ENCODE peak calls at places on chromosomes 2 and 18, in five cellular contexts. V, E, L, P and N are unnamed samples.

GRCh38 chr2:134917958-134918517 is 584 bp upstream of the CCNT2 start:
- DNase-seq in V (no peak), E (peak; percentile 85), L (no peak), P (no peak), N (no peak)

GRCh38 chr2:21774691-21775090 is 650.9 kb downstream of the TDRD15 start:
- DNase-seq in V (no peak), E (no peak), L (no peak), P (no peak), N (no peak)

GRCh38 chr2:129400825-129401224 is 578.6 kb upstream of the RAB6C start:
- DNase-seq in V (no peak), E (no peak), L (no peak), P (no peak), N (no peak)

GRCh38 chr2:59353301-59353921 is 1112.3 kb upstream of the FANCL start:
- DNase-seq in V (no peak), E (no peak), L (no peak), P (no peak), N (no peak)

GRCh38 chr2:104834431-104834830 is 19.5 kb upstream of the POU3F3 start:
- DNase-seq in V (no peak), E (no peak), L (no peak), P (no peak), N (no peak)

GRCh38 chr2:11775384-11775783 is 29.0 kb downstream of the LPIN1 start:
- DNase-seq in V (no peak), E (no peak), L (no peak), P (no peak), N (no peak)

GRCh38 chr2:226001716-226002115 is 602.2 kb downstream of the NYAP2 start:
- DNase-seq in V (no peak), E (no peak), L (no peak), P (no peak), N (no peak)

GRCh38 chr18:35497334-35498197 is at the start of gene INO80C:
- DNase-seq in V (peak; percentile 84), E (peak; percentile 88), L (peak; percentile 93), P (peak; percentile 94), N (peak; percentile 91)

GRCh38 chr2:196338440-196338839 is 167.1 kb upstream of the STK17B start:
- DNase-seq in V (no peak), E (no peak), L (no peak), P (no peak), N (no peak)

GRCh38 chr2:138536740-138537139 is 35.2 kb downstream of the SPOPL start:
- DNase-seq in V (no peak), E (no peak), L (no peak), P (no peak), N (no peak)

GRCh38 chr2:96342085-96342484 is 6.5 kb downstream of the NCAPH start:
- DNase-seq in V (no peak), E (peak; percentile 49), L (no peak), P (no peak), N (no peak)

GRCh38 chr2:121104721-121105141 is 180.3 kb downstream of the TFCP2L1 start:
- DNase-seq in V (no peak), E (no peak), L (no peak), P (no peak), N (no peak)

GRCh38 chr2:69525261-69525660 is 88.0 kb upstream of the NFU1 start:
- DNase-seq in V (no peak), E (no peak), L (no peak), P (no peak), N (no peak)

GRCh38 chr2:168300460-168300859 is 53.1 kb upstream of the STK39 start:
- DNase-seq in V (peak; percentile 13), E (no peak), L (no peak), P (no peak), N (no peak)

GRCh38 chr2:70785137-70785911 is 5.1 kb downstream of the FIGLA start:
- DNase-seq in V (no peak), E (no peak), L (no peak), P (no peak), N (no peak)

GRCh38 chr2:98822301-98823164 is 91.6 kb upstream of the MGAT4A start:
- DNase-seq in V (no peak), E (peak; percentile 39), L (peak; percentile 75), P (peak; percentile 74), N (peak; percentile 54)

GRCh38 chr2:217816396-217816869 is 186.4 kb downstream of the TNS1 start:
- DNase-seq in V (no peak), E (no peak), L (peak; percentile 58), P (peak; percentile 78), N (no peak)

GRCh38 chr2:133232556-133232955 is 335.7 kb downstream of the NCKAP5 start:
- DNase-seq in V (no peak), E (no peak), L (no peak), P (no peak), N (no peak)

GRCh38 chr2:16664052-16664731 is 1.4 kb downstream of the CYRIA start:
- DNase-seq in V (no peak), E (no peak), L (peak; percentile 46), P (peak; percentile 54), N (peak; percentile 66)

GRCh38 chr2:5521462-5521861 is 170.7 kb upstream of the SOX11 start:
- DNase-seq in V (no peak), E (no peak), L (peak; percentile 30), P (peak; percentile 80), N (no peak)

GRCh38 chr18:75654928-75655745 is 227.6 kb upstream of the SMIM21 start:
- DNase-seq in V (no peak), E (no peak), L (no peak), P (peak; percentile 49), N (no peak)

GRCh38 chr2:179437430-179437829 is 172.8 kb upstream of the SESTD1 start:
- DNase-seq in V (no peak), E (no peak), L (no peak), P (no peak), N (no peak)

GRCh38 chr2:120250640-120251039 is 2.0 kb upstream of the RALB start:
- DNase-seq in V (no peak), E (no peak), L (no peak), P (no peak), N (no peak)

GRCh38 chr2:215419769-215420470 is 15.9 kb downstream of the FN1 start:
- DNase-seq in V (no peak), E (no peak), L (no peak), P (no peak), N (no peak)
- H3K4me3 ChIP-seq in V (no peak overlapping the region), E (no peak overlapping the region), L (no peak overlapping the region), P (no peak overlapping the region), N (no peak overlapping the region)

DNA sequence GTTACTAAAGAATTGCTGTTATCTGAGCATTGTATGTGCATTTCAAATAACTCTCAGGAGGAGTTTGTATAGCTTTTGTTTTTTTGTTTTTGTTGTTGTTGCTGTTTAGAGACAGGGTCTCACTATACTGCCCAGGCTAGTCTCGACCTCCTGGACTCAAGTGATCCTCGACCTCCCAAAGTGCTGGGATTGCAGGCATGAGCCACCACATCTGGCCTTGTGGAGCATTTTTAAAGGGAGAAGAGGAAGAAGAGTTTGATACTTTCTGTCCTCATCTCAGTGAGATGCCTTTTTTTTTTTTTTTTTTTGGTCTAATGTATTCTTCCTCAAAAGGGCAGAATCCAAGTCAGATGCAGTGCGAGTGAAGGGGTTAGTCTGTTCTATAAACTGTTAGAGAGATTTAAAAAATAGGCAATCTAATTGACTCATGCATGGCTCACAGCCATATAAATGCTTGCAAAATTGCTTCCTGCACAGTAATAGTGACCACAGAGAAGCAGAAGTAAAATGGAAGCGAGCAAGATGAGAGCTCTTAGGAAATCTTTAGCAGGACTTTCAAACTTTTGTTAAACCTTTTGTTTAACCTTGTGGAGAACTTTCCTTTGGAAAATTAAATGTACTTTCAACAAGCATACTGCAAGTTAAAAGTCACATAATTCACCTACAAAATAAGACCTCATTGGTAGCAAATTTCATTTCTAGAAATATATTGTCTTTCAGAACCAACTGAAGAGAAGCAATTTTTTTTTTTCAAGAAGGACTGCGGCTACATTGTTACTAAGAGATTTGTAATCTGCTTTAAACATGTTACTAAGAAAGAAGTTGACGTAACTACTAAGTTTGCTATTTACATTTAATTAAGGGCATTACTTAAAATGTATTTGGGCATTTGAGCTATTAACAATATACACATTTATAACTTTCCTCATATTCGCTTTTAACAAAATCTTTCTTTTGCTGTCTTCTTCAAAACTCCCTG is 52.3 kb upstream of the ROCK1 start:
- DNase-seq in V (peak; percentile 86), E (no peak), L (no peak), P (no peak), N (peak; percentile 33)
- H3K4me3 ChIP-seq in V (no peak overlapping the region), E (no peak overlapping the region), L (no peak overlapping the region), P (no peak overlapping the region), N (no peak overlapping the region)

DNA sequence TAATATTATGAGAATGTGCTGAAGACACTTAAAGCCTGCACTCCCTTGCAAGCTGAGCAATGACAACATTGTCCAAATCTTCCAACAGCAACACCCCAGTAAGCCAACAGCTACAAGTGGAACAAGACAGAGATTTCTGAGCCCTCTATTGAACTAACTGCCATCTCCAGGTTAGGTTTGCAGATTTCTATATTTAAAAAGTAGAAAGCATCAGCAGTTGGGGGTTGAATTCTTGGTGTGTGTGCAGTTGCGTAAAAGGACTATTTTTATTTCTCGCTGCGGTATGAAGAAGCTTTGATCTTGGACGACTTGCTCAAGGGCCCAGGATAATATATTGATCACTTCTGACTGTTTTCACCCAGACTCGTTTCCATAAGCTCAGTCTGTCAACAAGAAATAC is 106.2 kb upstream of the ZFP36L2 start:
- DNase-seq in V (no peak), E (no peak), L (no peak), P (no peak), N (no peak)
- H3K4me3 ChIP-seq in V (no peak overlapping the region), E (no peak overlapping the region), L (no peak overlapping the region), P (peak overlapping the region; percentile 23), N (no peak overlapping the region)

GRCh38 chr2:176137883-176138282 is 8.4 kb downstream of the HOXD8 start:
- DNase-seq in V (no peak), E (no peak), L (no peak), P (no peak), N (no peak)

GRCh38 chr2:176137249-176137573 is 7.7 kb downstream of the HOXD8 start:
- DNase-seq in V (no peak), E (no peak), L (no peak), P (no peak), N (no peak)

GRCh38 chr2:176138526-176139169 is 9.1 kb downstream of the HOXD8 start:
- DNase-seq in V (no peak), E (no peak), L (no peak), P (no peak), N (no peak)

GRCh38 chr2:176134978-176135575 is 5.6 kb downstream of the HOXD8 start:
- DNase-seq in V (no peak), E (no peak), L (no peak), P (no peak), N (no peak)

GRCh38 chr2:176136375-176137248 is 7.1 kb downstream of the HOXD8 start:
- DNase-seq in V (no peak), E (no peak), L (no peak), P (no peak), N (no peak)
- H3K4me3 ChIP-seq in V (peak overlapping the region; percentile 69), E (no peak overlapping the region), L (peak overlapping the region; percentile 31), P (peak overlapping the region; percentile 57), N (no peak overlapping the region)

DNA sequence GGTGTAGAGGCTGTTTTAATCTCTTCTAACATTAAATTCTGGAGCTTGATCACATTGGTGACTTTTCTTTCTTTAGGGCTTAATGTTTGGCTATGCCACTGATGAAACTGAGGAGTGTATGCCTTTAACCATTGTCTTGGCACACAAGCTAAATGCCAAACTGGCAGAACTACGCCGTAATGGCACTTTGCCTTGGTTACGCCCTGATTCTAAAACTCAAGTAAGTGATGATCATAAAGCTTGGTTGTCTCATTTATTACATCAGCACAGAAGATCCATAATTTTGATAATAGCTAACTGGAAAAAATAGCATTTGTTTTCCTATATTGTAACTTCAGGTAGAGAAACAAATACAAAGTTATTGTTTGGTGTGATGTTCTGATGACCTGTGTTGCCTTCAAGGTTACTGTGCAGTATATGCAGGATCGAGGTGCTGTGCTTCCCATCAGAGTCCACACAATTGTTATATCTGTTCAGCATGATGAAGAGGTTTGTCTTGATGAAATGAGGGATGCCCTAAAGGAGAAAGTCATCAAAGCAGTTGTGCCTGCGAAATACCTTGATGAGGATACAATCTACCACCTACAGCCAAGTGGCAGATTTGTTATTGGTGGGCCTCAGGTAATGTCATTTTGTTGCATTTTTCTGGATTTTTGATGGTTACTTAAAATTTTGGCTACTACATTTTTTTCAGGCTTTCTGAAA is 2.9 kb downstream of the MAT2A start:
- DNase-seq in V (no peak), E (no peak), L (no peak), P (no peak), N (no peak)
- H3K4me3 ChIP-seq in V (peak overlapping the region; percentile 92), E (no peak overlapping the region), L (peak overlapping the region; percentile 92), P (peak overlapping the region; percentile 96), N (no peak overlapping the region)